ENCODE peak calls at places on chromosomes 3 and 15, in four cellular contexts. W is tibial nerve, H is AG09309, Y is neural crest cell. F is an unnamed sample.
A peak's percentile ranks its signal among the peaks of the same experiment; 100 is the strongest.

GRCh38 chr3:126913524-126913923 is 69.4 kb upstream of the PLXNA1 start:
- DNase-seq in W (no peak), H (no peak), Y (no peak), F (no peak)

GRCh38 chr15:101539930-101540329 is 50.4 kb upstream of the PCSK6 start:
- DNase-seq in W (no peak), H (no peak), Y (no peak), F (no peak)

GRCh38 chr3:145760036-145760435 is 400.9 kb downstream of the PLOD2 start:
- DNase-seq in W (no peak), H (no peak), Y (no peak), F (no peak)

GRCh38 chr3:120502116-120502515 is 51.3 kb upstream of the FSTL1 start:
- DNase-seq in W (no peak), H (no peak), Y (no peak), F (no peak)

GRCh38 chr3:184531580-184532290 is 29.9 kb upstream of the EPHB3 start:
- DNase-seq in W (no peak), H (peak; percentile 7), Y (no peak), F (no peak)

GRCh38 chr3:143416229-143416628 is 296.7 kb downstream of the CHST2 start:
- DNase-seq in W (no peak), H (no peak), Y (no peak), F (no peak)

GRCh38 chr3:41127414-41127813 is 71.9 kb upstream of the CTNNB1 start:
- DNase-seq in W (no peak), H (no peak), Y (no peak), F (no peak)

GRCh38 chr15:58476525-58477162 is 44.9 kb downstream of the LIPC start:
- DNase-seq in W (no peak), H (no peak), Y (no peak), F (no peak)

GRCh38 chr15:71496336-71496955 is 313.9 kb upstream of the NR2E3 start:
- DNase-seq in W (no peak), H (no peak), Y (no peak), F (no peak)

GRCh38 chr3:95172549-95172948 is 1109.7 kb downstream of the NSUN3 start:
- DNase-seq in W (no peak), H (no peak), Y (no peak), F (no peak)

GRCh38 chr3:193729088-193729465 is 136.1 kb downstream of the OPA1 start:
- DNase-seq in W (no peak), H (no peak), Y (no peak), F (no peak)

GRCh38 chr3:158495503-158495902 is 75.5 kb upstream of the MLF1 start:
- DNase-seq in W (no peak), H (no peak), Y (no peak), F (no peak)

GRCh38 chr15:68373028-68373427 is 58.9 kb downstream of the ITGA11 start:
- DNase-seq in W (no peak), H (no peak), Y (no peak), F (no peak)

GRCh38 chr3:119293761-119294401 is at the start of gene ARHGAP31:
- DNase-seq in W (peak; percentile 40), H (peak; percentile 21), Y (peak; percentile 38), F (peak; percentile 68)

DNA sequence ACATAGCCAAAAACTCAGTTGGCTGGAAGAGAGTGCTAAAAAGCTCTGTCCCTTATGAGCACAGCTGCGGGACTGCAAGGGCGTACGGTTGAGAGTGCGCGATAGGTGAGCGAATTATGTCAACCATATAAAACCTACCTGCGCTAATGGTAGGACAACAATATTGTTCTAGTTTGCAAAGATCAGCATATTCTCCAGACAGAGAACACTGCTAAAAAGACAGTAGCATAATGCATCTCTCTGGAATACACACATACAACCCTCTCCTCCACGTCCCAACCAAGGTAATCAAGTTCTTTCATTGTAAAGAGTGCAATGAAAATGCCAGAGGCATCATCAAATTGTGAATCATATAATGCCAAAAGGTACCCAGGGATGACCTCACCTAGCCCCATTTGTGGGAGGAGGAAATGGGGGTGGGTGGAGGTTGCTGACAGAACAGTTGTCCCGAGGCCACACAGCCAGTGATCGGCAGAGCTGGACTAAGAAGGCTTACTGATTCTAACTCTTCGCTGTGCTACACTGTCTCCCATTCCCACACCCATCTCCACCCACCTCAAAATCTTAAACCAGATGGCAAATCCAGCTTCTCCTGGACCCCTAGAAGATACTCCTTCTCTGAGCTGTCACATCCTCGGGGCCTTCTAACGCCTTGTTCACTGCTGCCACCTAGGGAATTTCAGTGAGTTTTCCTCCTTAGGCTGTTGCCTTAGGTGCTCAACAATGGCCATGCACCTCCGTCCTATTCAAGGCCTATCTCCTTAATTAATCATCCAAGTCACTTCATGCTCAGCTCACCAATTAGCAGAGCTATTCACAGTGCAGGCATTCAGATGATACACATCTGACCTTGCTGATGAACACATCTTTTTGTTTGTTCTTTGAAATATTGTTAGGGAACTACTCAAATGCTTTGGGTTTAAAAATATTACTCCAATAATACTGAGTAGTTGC is 60.7 kb downstream of the RPL22L1 start:
- DNase-seq in W (peak; percentile 38), H (no peak), Y (peak; percentile 6), F (no peak)
- TF ChIP-seq CTCF in W (peak; percentile 49), H (peak; percentile 77), Y (peak; percentile 55), F (peak; percentile 23)

DNA sequence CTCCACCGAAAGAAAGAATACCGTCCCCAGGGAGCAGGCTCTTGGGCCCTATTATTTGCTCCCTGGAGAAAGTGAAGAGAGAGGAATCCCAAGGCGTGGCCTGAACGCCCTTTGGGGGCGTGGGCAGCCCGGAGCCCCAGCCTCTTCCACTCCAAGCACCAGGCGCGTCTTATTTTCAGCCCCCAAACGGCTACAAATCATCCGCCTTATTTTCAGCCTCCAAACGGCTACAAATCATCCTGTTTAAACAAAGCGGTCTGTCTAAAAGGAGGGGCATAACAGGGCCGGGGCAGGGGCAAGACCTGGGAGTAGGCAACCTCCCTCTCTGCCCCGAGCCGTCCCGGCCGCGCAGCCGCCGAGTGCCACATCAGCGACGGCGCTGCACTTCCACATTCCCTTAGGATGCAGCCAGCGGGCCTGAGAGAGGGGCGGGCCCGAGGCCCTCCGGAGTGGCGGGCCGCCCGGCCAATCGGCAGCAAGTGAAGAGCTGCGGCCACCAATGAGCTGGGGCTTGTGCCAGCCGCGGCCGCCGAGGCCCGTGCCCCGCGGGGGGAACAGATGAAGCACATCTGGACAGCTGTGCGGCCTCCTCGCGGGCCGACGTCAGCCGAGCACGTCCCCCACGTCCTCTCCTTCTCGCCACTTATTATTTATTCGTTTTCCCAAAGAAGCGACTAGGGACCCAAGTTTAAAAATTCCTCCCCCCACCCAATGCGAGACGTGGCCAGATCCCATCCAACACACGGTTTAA is at the start of gene TMEM45A:
- DNase-seq in W (peak; percentile 96), H (peak; percentile 92), Y (peak; percentile 96), F (peak; percentile 96)
- TF ChIP-seq CTCF in W (peak; percentile 20), H (no peak), Y (no peak), F (no peak)

GRCh38 chr3:38347421-38348200 is 1.0 kb downstream of the XYLB start:
- DNase-seq in W (no peak), H (no peak), Y (no peak), F (no peak)

GRCh38 chr3:38345879-38346583 is 554 bp upstream of the XYLB start:
- DNase-seq in W (peak; percentile 9), H (no peak), Y (no peak), F (no peak)

GRCh38 chr3:38348903-38349302 is 2.3 kb downstream of the XYLB start:
- DNase-seq in W (no peak), H (no peak), Y (no peak), F (no peak)

GRCh38 chr3:38346584-38347410 is at the start of gene XYLB:
- DNase-seq in W (peak; percentile 77), H (no peak), Y (peak; percentile 78), F (peak; percentile 89)

GRCh38 chr3:38343797-38344594 is 2.6 kb upstream of the XYLB start:
- DNase-seq in W (no peak), H (no peak), Y (no peak), F (no peak)
- TF ChIP-seq CTCF in W (no peak), H (peak; percentile 5), Y (no peak), F (no peak)

GRCh38 chr3:113552851-113553250 is 20.5 kb downstream of the SIDT1 start:
- DNase-seq in W (no peak), H (no peak), Y (no peak), F (no peak)
- TF ChIP-seq CTCF in W (no peak), H (peak; percentile 13), Y (no peak), F (no peak)

DNA sequence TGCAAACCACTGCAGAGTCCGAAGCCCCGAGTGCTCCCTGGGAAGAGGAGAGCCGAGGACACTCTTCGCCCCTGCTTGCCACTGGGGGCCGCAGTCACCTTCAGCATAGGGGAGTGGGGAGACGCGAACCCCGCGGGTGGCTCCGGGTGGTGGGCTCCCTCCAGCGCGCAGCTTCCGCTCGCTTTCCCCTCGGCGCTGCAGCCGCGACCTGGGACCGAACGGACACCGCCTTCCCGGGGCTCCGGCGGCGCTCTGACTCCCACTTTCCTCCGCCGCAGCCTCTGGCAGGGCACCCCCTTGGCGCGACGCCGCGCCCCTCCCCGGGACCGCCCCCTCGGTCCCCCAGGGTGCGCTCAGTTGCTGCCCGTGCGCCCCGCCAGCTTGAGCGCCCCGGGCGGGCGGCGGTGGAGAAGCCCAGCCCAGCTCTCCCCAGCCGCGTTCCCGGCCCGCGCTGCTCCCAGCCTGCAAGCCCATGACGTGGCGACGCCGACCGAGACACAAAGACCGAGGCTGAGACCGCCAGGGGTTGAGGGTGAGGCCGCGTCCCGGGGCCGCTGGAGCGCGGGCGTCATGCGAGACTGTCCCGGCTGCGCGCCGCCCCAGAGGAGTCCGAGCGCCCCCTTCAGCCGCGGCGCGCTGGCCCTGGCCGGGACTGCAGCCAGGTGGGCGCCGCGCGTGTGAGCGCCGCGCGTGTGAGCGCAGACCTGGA is at the start of gene MINAR1:
- DNase-seq in W (no peak), H (no peak), Y (peak; percentile 54), F (peak; percentile 80)
- TF ChIP-seq CTCF in W (no peak), H (peak; percentile 8), Y (peak; percentile 41), F (peak; percentile 25)

DNA sequence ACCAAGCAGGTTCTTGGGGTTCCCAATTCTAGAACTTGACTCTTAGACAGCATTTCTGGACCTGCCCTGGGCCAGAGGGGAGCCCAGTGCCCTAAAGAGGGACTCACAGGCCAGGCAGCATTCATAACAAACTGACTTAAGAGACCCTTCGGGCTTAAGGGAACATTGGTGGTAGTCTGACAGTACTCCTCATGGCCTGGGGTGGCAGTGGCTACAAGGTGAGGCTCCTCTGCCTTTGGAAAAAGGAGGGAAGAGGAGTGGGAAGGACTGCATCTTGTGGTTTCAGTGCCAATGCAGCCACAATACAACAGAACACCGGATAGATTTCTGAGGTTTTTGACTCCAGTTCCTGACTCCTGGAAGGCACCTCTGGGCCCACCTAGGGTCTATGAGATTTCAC is 172.2 kb upstream of the STRIT1 start:
- DNase-seq in W (no peak), H (no peak), Y (no peak), F (no peak)
- TF ChIP-seq CTCF in W (no peak), H (no peak), Y (no peak), F (no peak)

GRCh38 chr15:52288051-52288942 is 7.3 kb downstream of the MYO5C start:
- DNase-seq in W (no peak), H (no peak), Y (no peak), F (no peak)

GRCh38 chr15:52290329-52290728 is 5.3 kb downstream of the MYO5C start:
- DNase-seq in W (no peak), H (no peak), Y (no peak), F (no peak)

GRCh38 chr15:52288986-52289385 is 6.6 kb downstream of the MYO5C start:
- DNase-seq in W (no peak), H (no peak), Y (no peak), F (no peak)

GRCh38 chr15:52290800-52291199 is 4.8 kb downstream of the MYO5C start:
- DNase-seq in W (no peak), H (no peak), Y (no peak), F (no peak)

GRCh38 chr15:52289629-52290081 is 5.9 kb downstream of the MYO5C start:
- DNase-seq in W (no peak), H (no peak), Y (no peak), F (no peak)
- TF ChIP-seq CTCF in W (no peak), H (no peak), Y (no peak), F (no peak)

F was measured in glutamatergic neuron.